ENCODE peak calls at places on chromosomes 13 and 19, in seven cellular contexts. One of them, this sample, is unnamed.

GRCh38 chr19:23286477-23286876 is 36.3 kb upstream of the ZNF724 start:
- DNase-seq in adrenal gland: no peak
- DNase-seq in epithelial cell of proximal tubule: no peak
- DNase-seq in thyroid gland: no peak
- DNase-seq in K562: no peak
- DNase-seq in PC-3: no peak
- DNase-seq in AG10803: no peak
- DNase-seq in this sample: no peak

GRCh38 chr19:43524922-43525835 is 1.8 kb downstream of the ETHE1 start:
- DNase-seq in K562: no peak
- DNase-seq in AG10803: peak; percentile 47
- DNase-seq in epithelial cell of proximal tubule: no peak
- DNase-seq in thyroid gland: peak; percentile 30
- DNase-seq in PC-3: peak; percentile 66
- DNase-seq in adrenal gland: peak; percentile 40
- DNase-seq in this sample: peak; percentile 37

GRCh38 chr13:110820311-110820710 is 94.6 kb downstream of the ANKRD10 start:
- DNase-seq in epithelial cell of proximal tubule: no peak
- DNase-seq in PC-3: no peak
- DNase-seq in thyroid gland: no peak
- DNase-seq in AG10803: no peak
- DNase-seq in adrenal gland: no peak
- DNase-seq in K562: no peak
- DNase-seq in this sample: no peak

GRCh38 chr13:46961719-46962118 is 64.9 kb upstream of the HTR2A start:
- DNase-seq in adrenal gland: no peak
- DNase-seq in PC-3: peak; percentile 79
- DNase-seq in thyroid gland: no peak
- DNase-seq in AG10803: peak; percentile 83
- DNase-seq in K562: no peak
- DNase-seq in epithelial cell of proximal tubule: peak; percentile 46
- DNase-seq in this sample: peak; percentile 89

GRCh38 chr13:21015284-21015683 is 46.1 kb downstream of the LATS2 start:
- DNase-seq in PC-3: peak; percentile 65
- DNase-seq in AG10803: no peak
- DNase-seq in adrenal gland: no peak
- DNase-seq in K562: no peak
- DNase-seq in thyroid gland: no peak
- DNase-seq in epithelial cell of proximal tubule: no peak
- DNase-seq in this sample: no peak

GRCh38 chr13:110311721-110312668 is 4.9 kb downstream of the COL4A2 start:
- DNase-seq in PC-3: no peak
- DNase-seq in epithelial cell of proximal tubule: no peak
- DNase-seq in thyroid gland: no peak
- DNase-seq in K562: no peak
- DNase-seq in adrenal gland: no peak
- DNase-seq in AG10803: no peak
- DNase-seq in this sample: peak; percentile 62

GRCh38 chr19:14979498-14980255 is at the start of gene SLC1A6:
- DNase-seq in thyroid gland: no peak
- DNase-seq in AG10803: no peak
- DNase-seq in adrenal gland: no peak
- DNase-seq in epithelial cell of proximal tubule: no peak
- DNase-seq in K562: no peak
- DNase-seq in PC-3: no peak
- DNase-seq in this sample: no peak

GRCh38 chr19:7191946-7192691 is 102.1 kb downstream of the INSR start:
- DNase-seq in epithelial cell of proximal tubule: no peak
- DNase-seq in thyroid gland: no peak
- DNase-seq in K562: no peak
- DNase-seq in AG10803: peak; percentile 68
- DNase-seq in PC-3: no peak
- DNase-seq in adrenal gland: no peak
- DNase-seq in this sample: no peak

GRCh38 chr19:3443840-3444694 is 36.3 kb downstream of the SMIM24 start:
- DNase-seq in thyroid gland: peak; percentile 38
- DNase-seq in AG10803: no peak
- DNase-seq in adrenal gland: no peak
- DNase-seq in PC-3: no peak
- DNase-seq in epithelial cell of proximal tubule: no peak
- DNase-seq in K562: no peak
- DNase-seq in this sample: peak; percentile 72

GRCh38 chr19:34096020-34096915 is 76.0 kb upstream of the LSM14A start:
- DNase-seq in epithelial cell of proximal tubule: peak; percentile 18
- DNase-seq in thyroid gland: no peak
- DNase-seq in AG10803: peak; percentile 48
- DNase-seq in PC-3: peak; percentile 72
- DNase-seq in adrenal gland: no peak
- DNase-seq in K562: peak; percentile 57
- DNase-seq in this sample: peak; percentile 75

GRCh38 chr19:35596366-35596999 is 10.5 kb downstream of the PMIS2 start:
- DNase-seq in thyroid gland: no peak
- DNase-seq in adrenal gland: no peak
- DNase-seq in AG10803: no peak
- DNase-seq in PC-3: no peak
- DNase-seq in epithelial cell of proximal tubule: no peak
- DNase-seq in K562: peak; percentile 79
- DNase-seq in this sample: peak; percentile 20

GRCh38 chr19:6801397-6802086 is 29.0 kb downstream of the VAV1 start:
- DNase-seq in PC-3: peak; percentile 72
- DNase-seq in K562: peak; percentile 40
- DNase-seq in adrenal gland: peak; percentile 42
- DNase-seq in epithelial cell of proximal tubule: no peak
- DNase-seq in AG10803: no peak
- DNase-seq in thyroid gland: peak; percentile 35
- DNase-seq in this sample: peak; percentile 9

GRCh38 chr19:57802269-57802668 is 12.4 kb downstream of the ZNF552 start:
- DNase-seq in epithelial cell of proximal tubule: no peak
- DNase-seq in AG10803: no peak
- DNase-seq in PC-3: no peak
- DNase-seq in adrenal gland: no peak
- DNase-seq in thyroid gland: no peak
- DNase-seq in K562: no peak
- DNase-seq in this sample: no peak

GRCh38 chr19:6271251-6271650 is 8.5 kb downstream of the MLLT1 start:
- DNase-seq in K562: peak; percentile 26
- DNase-seq in PC-3: no peak
- DNase-seq in epithelial cell of proximal tubule: no peak
- DNase-seq in AG10803: peak; percentile 44
- DNase-seq in adrenal gland: no peak
- DNase-seq in thyroid gland: peak; percentile 81
- DNase-seq in this sample: peak; percentile 39

GRCh38 chr19:47157455-47158321 is 27.1 kb downstream of the SAE1 start:
- DNase-seq in K562: peak; percentile 15
- DNase-seq in epithelial cell of proximal tubule: peak; percentile 46
- DNase-seq in thyroid gland: peak; percentile 88
- DNase-seq in adrenal gland: peak; percentile 26
- DNase-seq in PC-3: peak; percentile 49
- DNase-seq in AG10803: peak; percentile 81
- DNase-seq in this sample: peak; percentile 79

GRCh38 chr13:99383946-99384345 is 76.7 kb upstream of the GPR183 start:
- DNase-seq in K562: no peak
- DNase-seq in PC-3: no peak
- DNase-seq in adrenal gland: no peak
- DNase-seq in epithelial cell of proximal tubule: no peak
- DNase-seq in thyroid gland: no peak
- DNase-seq in AG10803: no peak
- DNase-seq in this sample: no peak

GRCh38 chr19:2503521-2504109 is 27.7 kb downstream of the GADD45B start:
- DNase-seq in PC-3: peak; percentile 86
- DNase-seq in AG10803: peak; percentile 88
- DNase-seq in thyroid gland: no peak
- DNase-seq in adrenal gland: no peak
- DNase-seq in K562: peak; percentile 50
- DNase-seq in epithelial cell of proximal tubule: no peak
- DNase-seq in this sample: peak; percentile 71

GRCh38 chr19:50728084-50728737 is 5.0 kb downstream of the CLEC11A start:
- DNase-seq in AG10803: peak; percentile 62
- DNase-seq in K562: peak; percentile 96
- DNase-seq in PC-3: no peak
- DNase-seq in adrenal gland: peak; percentile 75
- DNase-seq in thyroid gland: peak; percentile 57
- DNase-seq in epithelial cell of proximal tubule: no peak
- DNase-seq in this sample: peak; percentile 56

GRCh38 chr13:72504026-72504925 is 223.2 kb downstream of the MZT1 start:
- DNase-seq in adrenal gland: no peak
- DNase-seq in K562: no peak
- DNase-seq in epithelial cell of proximal tubule: no peak
- DNase-seq in AG10803: no peak
- DNase-seq in PC-3: no peak
- DNase-seq in thyroid gland: no peak
- DNase-seq in this sample: peak; percentile 64

GRCh38 chr19:52735734-52736133 is 890 bp upstream of the ZNF611 start:
- DNase-seq in adrenal gland: peak; percentile 45
- DNase-seq in thyroid gland: peak; percentile 25
- DNase-seq in PC-3: peak; percentile 69
- DNase-seq in K562: no peak
- DNase-seq in AG10803: no peak
- DNase-seq in epithelial cell of proximal tubule: peak; percentile 56
- DNase-seq in this sample: peak; percentile 75
- H3K4me3 ChIP-seq in adrenal gland: no peak overlapping the region
- H3K4me3 ChIP-seq in thyroid gland: no peak overlapping the region
- H3K4me3 ChIP-seq in PC-3: no peak overlapping the region
- H3K4me3 ChIP-seq in K562: no peak overlapping the region
- H3K4me3 ChIP-seq in AG10803: no peak overlapping the region
- H3K4me3 ChIP-seq in epithelial cell of proximal tubule: peak overlapping the region; percentile 99
- H3K4me3 ChIP-seq in this sample: peak overlapping the region; percentile 30

GRCh38 chr19:37990362-37990761 is 83.4 kb downstream of the SIPA1L3 start:
- DNase-seq in adrenal gland: no peak
- DNase-seq in thyroid gland: no peak
- DNase-seq in AG10803: no peak
- DNase-seq in K562: no peak
- DNase-seq in epithelial cell of proximal tubule: no peak
- DNase-seq in PC-3: peak; percentile 43
- DNase-seq in this sample: peak; percentile 28

GRCh38 chr19:37989855-37990254 is 82.8 kb downstream of the SIPA1L3 start:
- DNase-seq in AG10803: no peak
- DNase-seq in K562: no peak
- DNase-seq in thyroid gland: no peak
- DNase-seq in adrenal gland: no peak
- DNase-seq in PC-3: peak; percentile 24
- DNase-seq in epithelial cell of proximal tubule: no peak
- DNase-seq in this sample: no peak

GRCh38 chr19:37986048-37986750 is 79.2 kb downstream of the SIPA1L3 start:
- DNase-seq in thyroid gland: peak; percentile 74
- DNase-seq in AG10803: no peak
- DNase-seq in adrenal gland: no peak
- DNase-seq in PC-3: no peak
- DNase-seq in K562: no peak
- DNase-seq in epithelial cell of proximal tubule: no peak
- DNase-seq in this sample: no peak

GRCh38 chr19:37988758-37989635 is 82.0 kb downstream of the SIPA1L3 start:
- DNase-seq in thyroid gland: no peak
- DNase-seq in K562: no peak
- DNase-seq in AG10803: no peak
- DNase-seq in PC-3: no peak
- DNase-seq in epithelial cell of proximal tubule: no peak
- DNase-seq in adrenal gland: no peak
- DNase-seq in this sample: peak; percentile 65

DNA sequence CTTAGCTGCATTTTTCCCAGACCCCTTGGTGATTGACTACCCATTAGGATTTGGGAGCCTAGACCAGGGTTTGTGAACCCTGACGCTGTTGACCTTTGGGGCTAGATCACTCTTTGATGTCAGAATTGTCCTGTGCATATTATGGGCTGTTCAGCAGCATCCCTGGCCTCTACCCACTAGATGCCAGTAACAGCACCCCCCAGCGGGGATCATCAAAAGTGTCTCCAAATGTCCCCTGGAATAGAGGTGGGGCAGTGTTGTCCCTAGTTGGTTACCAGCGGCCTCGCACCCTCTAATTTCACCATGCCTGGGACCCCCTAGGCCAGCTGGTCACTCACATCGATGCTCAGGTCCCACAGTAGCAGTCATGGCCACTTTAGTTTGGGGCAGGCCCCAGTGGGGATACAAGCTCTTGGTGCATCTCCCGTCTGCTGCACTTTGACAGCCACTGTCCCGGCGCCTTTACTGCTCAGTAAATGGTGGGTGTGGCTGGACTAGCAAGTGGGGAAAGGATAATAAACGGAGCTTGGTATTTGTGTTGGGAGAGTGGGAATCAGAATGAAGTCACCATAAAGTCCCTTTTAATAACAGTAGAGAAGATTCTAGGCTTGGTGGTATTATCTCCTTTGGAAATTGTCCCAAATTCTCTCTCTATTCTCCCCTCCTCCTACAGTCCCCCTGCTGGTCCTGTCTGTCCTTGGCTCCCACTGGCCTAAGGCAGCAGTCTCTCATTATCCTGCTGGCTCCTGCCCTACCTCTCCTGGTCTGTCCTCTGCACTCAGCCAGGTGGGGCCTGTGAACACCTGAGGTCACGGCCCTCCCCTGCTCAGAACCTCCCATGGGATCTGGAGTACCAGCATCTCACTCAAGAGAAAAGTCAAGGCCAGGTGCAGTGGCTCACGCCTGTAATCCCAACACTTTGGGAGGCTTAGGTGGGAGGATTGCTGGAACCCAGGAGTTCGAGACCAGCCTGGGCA is 80.6 kb downstream of the SIPA1L3 start:
- DNase-seq in thyroid gland: no peak
- DNase-seq in AG10803: no peak
- DNase-seq in adrenal gland: no peak
- DNase-seq in K562: peak; percentile 21
- DNase-seq in epithelial cell of proximal tubule: no peak
- DNase-seq in PC-3: no peak
- DNase-seq in this sample: no peak
- TF ChIP-seq CTCF in thyroid gland: no peak
- TF ChIP-seq CTCF in AG10803: peak; percentile 15
- TF ChIP-seq CTCF in adrenal gland: no peak
- TF ChIP-seq CTCF in K562: peak; percentile 74
- TF ChIP-seq CTCF in epithelial cell of proximal tubule: no peak
- TF ChIP-seq CTCF in PC-3: peak; percentile 14
- TF ChIP-seq CTCF in this sample: peak; percentile 31

GRCh38 chr19:16587031-16588023 is 15.1 kb upstream of the SLC35E1 start:
- DNase-seq in K562: no peak
- DNase-seq in AG10803: peak; percentile 69
- DNase-seq in PC-3: no peak
- DNase-seq in epithelial cell of proximal tubule: no peak
- DNase-seq in thyroid gland: peak; percentile 51
- DNase-seq in adrenal gland: no peak
- DNase-seq in this sample: peak; percentile 32
- H3K4me3 ChIP-seq in K562: peak overlapping the region; percentile 7
- H3K4me3 ChIP-seq in AG10803: no peak overlapping the region
- H3K4me3 ChIP-seq in PC-3: no peak overlapping the region
- H3K4me3 ChIP-seq in epithelial cell of proximal tubule: no peak overlapping the region
- H3K4me3 ChIP-seq in thyroid gland: no peak overlapping the region
- H3K4me3 ChIP-seq in adrenal gland: no peak overlapping the region
- H3K4me3 ChIP-seq in this sample: no peak overlapping the region

DNA sequence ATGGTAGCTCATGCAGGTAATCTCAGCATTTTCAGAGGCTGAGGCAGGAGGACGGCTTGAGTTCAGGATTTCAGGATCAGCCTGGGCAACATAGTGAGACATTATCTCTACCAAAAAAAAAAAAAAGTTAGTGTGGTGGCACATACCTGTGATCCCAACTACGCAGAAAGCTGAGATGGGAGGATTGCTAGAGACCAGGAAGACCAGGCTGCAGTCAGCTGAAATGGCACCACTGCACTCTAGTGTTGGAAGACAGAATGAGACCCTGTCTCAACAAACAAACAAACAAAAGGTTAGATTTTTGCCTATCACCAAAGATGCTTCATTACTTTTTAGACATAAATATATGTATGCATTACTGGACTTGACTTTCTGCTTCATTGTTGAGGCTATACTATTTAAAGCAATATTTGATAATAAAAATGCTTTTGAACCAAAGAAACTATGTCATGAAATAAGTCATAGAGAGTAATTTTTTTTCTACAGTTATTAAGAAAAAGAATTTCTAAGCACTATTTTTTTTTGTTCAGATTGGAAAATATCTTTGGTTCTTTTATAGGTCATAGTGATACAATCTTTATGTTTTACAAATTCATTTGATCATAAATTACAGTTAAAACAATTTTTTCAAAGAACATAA is 1180.1 kb upstream of the ATXN8OS start:
- DNase-seq in epithelial cell of proximal tubule: no peak
- DNase-seq in adrenal gland: peak; percentile 18
- DNase-seq in thyroid gland: no peak
- DNase-seq in AG10803: no peak
- DNase-seq in K562: no peak
- DNase-seq in PC-3: peak; percentile 60
- DNase-seq in this sample: peak; percentile 11
- TF ChIP-seq CTCF in epithelial cell of proximal tubule: peak; percentile 72
- TF ChIP-seq CTCF in adrenal gland: peak; percentile 43
- TF ChIP-seq CTCF in thyroid gland: no peak
- TF ChIP-seq CTCF in AG10803: no peak
- TF ChIP-seq CTCF in K562: no peak
- TF ChIP-seq CTCF in PC-3: peak; percentile 65
- TF ChIP-seq CTCF in this sample: peak; percentile 36

This sample was measured in choroid plexus epithelial cell.